ENCODE peak calls at places on chromosomes 2 and 18, in nine cellular contexts. I, P, X, V, W, B, K, J and G are unnamed samples.

GRCh38 chr18:44839239-44839666 is 158.6 kb downstream of the SETBP1 start:
- DNase-seq in I (peak), P (peak), X (peak), V (peak), W (peak), B (no peak), K (no peak), J (peak), G (peak)

GRCh38 chr2:26883971-26884370 is 36.0 kb downstream of the DPYSL5 start:
- DNase-seq in I (no peak), P (no peak), X (no peak), V (no peak), W (no peak), B (no peak), K (no peak), J (no peak), G (no peak)

GRCh38 chr18:56257215-56257614 is 381.2 kb downstream of the TXNL1 start:
- DNase-seq in I (no peak), P (no peak), X (no peak), V (no peak), W (no peak), B (no peak), K (no peak), J (no peak), G (no peak)

GRCh38 chr18:10878703-10879102 is 270.7 kb downstream of the PIEZO2 start:
- DNase-seq in I (no peak), P (no peak), X (no peak), V (no peak), W (no peak), B (no peak), K (no peak), J (no peak), G (peak)

GRCh38 chr18:12254820-12255511 is 805 bp downstream of the CIDEA start:
- DNase-seq in I (no peak), P (no peak), X (no peak), V (peak), W (peak), B (no peak), K (no peak), J (no peak), G (no peak)

GRCh38 chr2:32591669-32592463 is 36.0 kb upstream of the TTC27 start:
- DNase-seq in I (no peak), P (no peak), X (no peak), V (no peak), W (no peak), B (no peak), K (no peak), J (no peak), G (no peak)

GRCh38 chr2:127695491-127696472 is 5.5 kb upstream of the SFT2D3 start:
- DNase-seq in I (peak), P (no peak), X (peak), V (peak), W (peak), B (peak), K (no peak), J (peak), G (no peak)

GRCh38 chr18:6731197-6731596 is 1.7 kb downstream of the ARHGAP28 start:
- DNase-seq in I (peak), P (no peak), X (no peak), V (no peak), W (peak), B (no peak), K (no peak), J (no peak), G (no peak)

GRCh38 chr18:21996261-21996892 is 173.0 kb upstream of the GATA6 start:
- DNase-seq in I (no peak), P (no peak), X (peak), V (no peak), W (no peak), B (no peak), K (no peak), J (peak), G (no peak)

GRCh38 chr18:11689972-11690570 is 1.0 kb downstream of the GNAL start:
- DNase-seq in I (no peak), P (no peak), X (no peak), V (no peak), W (no peak), B (no peak), K (no peak), J (no peak), G (no peak)

GRCh38 chr2:237322564-237322963 is 91.4 kb downstream of the COL6A3 start:
- DNase-seq in I (no peak), P (no peak), X (peak), V (no peak), W (peak), B (peak), K (no peak), J (no peak), G (no peak)

GRCh38 chr2:124953921-124954320 is 928.8 kb downstream of the CNTNAP5 start:
- DNase-seq in I (no peak), P (no peak), X (no peak), V (no peak), W (no peak), B (no peak), K (no peak), J (no peak), G (no peak)

GRCh38 chr2:223598994-223599645 is 3.0 kb downstream of the SCG2 start:
- DNase-seq in I (no peak), P (no peak), X (no peak), V (no peak), W (no peak), B (no peak), K (no peak), J (no peak), G (no peak)

GRCh38 chr2:149218500-149218899 is 111.9 kb upstream of the LYPD6 start:
- DNase-seq in I (no peak), P (no peak), X (no peak), V (no peak), W (no peak), B (no peak), K (no peak), J (no peak), G (no peak)

GRCh38 chr2:17628349-17629261 is 88.1 kb downstream of the VSNL1 start:
- DNase-seq in I (no peak), P (no peak), X (no peak), V (no peak), W (no peak), B (no peak), K (no peak), J (no peak), G (no peak)

GRCh38 chr2:26178746-26179436 is 6.0 kb downstream of the GAREM2 start:
- DNase-seq in I (no peak), P (peak), X (peak), V (peak), W (peak), B (no peak), K (no peak), J (no peak), G (peak)

GRCh38 chr18:7980136-7980535 is 413.0 kb downstream of the PTPRM start:
- DNase-seq in I (no peak), P (no peak), X (no peak), V (no peak), W (peak), B (peak), K (no peak), J (no peak), G (no peak)

GRCh38 chr2:202317080-202317859 is 51.7 kb downstream of the NOP58 start:
- DNase-seq in I (peak), P (no peak), X (peak), V (no peak), W (peak), B (peak), K (no peak), J (peak), G (no peak)
- TF ChIP-seq POLR2AphosphoS5 in I (peak), P (no peak), X (peak), V (no peak), W (no peak), B (no peak), K (no peak), J (peak), G (no peak)

GRCh38 chr2:98020516-98020915 is 24.8 kb upstream of the TMEM131 start:
- DNase-seq in I (no peak), P (no peak), X (no peak), V (no peak), W (no peak), B (no peak), K (no peak), J (no peak), G (no peak)
- TF ChIP-seq POLR2AphosphoS5 in I (no peak), P (no peak), X (no peak), V (no peak), W (no peak), B (no peak), K (no peak), J (no peak), G (no peak)

GRCh38 chr2:170968205-170969003 is 39.4 kb downstream of the GORASP2 start:
- DNase-seq in I (no peak), P (no peak), X (no peak), V (no peak), W (no peak), B (no peak), K (no peak), J (no peak), G (no peak)
- TF ChIP-seq POLR2AphosphoS5 in I (no peak), P (no peak), X (no peak), V (no peak), W (no peak), B (peak), K (no peak), J (no peak), G (peak)

GRCh38 chr2:154670083-154670482 is 28.4 kb upstream of the KCNJ3 start:
- DNase-seq in I (no peak), P (no peak), X (no peak), V (no peak), W (no peak), B (no peak), K (no peak), J (no peak), G (no peak)

DNA sequence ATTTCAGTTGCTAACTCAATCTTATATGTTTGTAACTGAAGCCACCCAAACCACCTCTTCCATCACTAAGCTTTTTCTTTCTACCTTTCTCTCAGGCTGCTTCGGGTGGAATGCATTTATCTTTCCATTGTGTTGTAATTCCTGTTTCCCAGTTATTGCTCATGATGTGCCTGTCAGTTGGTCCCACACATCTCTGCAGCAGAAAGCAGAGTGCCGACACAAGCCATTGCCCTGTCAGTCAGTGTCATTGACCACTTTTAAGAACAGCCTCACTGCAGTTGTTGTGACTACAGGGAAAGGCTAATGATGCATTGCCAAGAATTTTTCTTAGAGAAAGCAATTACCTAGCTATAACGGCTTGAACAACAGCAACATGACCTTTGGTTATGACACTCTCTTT is 24.8 kb upstream of the KCNJ3 start:
- DNase-seq in I (no peak), P (no peak), X (no peak), V (no peak), W (no peak), B (no peak), K (no peak), J (no peak), G (no peak)
- TF ChIP-seq POLR2AphosphoS5 in I (no peak), P (no peak), X (no peak), V (no peak), W (no peak), B (no peak), K (no peak), J (no peak), G (no peak)

DNA sequence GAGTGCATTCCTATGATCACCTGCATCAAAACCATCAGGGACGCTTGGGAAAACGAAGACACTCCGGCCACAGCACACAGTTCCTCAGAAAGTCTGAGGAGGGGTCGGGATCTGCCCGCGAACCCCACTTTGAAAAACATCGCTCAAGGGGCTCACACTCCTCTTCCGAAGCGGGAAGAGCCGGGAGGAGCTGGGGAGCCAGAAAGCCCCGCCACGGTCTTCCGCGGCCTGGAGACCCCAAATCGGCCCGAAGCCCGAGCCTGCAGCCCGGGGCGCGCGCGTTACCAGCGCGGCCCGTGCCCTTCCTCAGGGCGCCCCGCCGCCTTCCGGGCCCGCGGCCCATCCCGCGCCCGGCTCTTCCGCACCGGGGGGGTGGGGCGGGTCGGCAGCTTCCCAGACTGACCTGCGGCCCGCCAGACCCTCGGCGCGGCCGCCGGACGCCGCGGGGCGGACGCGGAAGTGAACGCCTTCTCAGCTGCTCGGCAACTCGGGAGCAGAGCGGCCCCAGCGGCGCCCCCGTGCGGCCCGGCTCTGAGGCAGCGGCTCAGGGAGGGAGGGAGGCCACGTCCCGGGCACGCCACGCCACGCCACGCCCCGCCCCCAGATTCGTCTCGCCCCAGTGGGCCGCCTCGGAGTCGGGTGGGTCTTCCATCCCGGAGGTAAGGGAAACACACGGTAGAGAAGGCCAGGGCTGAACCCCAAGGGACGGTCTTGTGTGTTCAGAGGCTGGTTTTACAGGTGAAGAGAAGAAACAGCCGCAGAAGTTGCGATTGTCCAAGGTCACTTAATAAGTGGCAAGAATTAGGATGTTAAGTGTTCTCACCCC is at the start of gene KCTD18:
- DNase-seq in I (peak), P (peak), X (peak), V (peak), W (peak), B (peak), K (peak), J (peak), G (peak)
- TF ChIP-seq POLR2AphosphoS5 in I (peak), P (peak), X (peak), V (peak), W (peak), B (peak), K (peak), J (peak), G (no peak)

DNA sequence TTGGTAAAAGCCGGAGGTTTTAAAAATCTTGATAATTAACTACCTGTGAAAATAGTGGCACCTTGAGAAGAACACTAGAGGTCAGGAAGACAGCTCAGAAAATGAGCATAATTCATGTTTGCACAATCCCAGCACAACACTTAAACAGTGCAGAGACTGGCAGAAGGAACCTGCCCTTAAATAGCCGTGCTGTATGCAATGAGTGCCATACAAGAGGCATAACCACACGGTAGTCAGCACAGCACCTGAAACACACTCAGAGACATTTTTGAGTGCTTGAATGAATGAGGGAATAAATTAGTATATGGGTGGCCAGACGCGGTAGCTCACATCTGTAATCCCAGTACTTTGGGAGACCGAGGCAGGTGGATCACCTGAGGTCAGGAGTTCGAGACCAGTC is 164.9 kb downstream of the PAX3 start:
- DNase-seq in I (no peak), P (no peak), X (no peak), V (no peak), W (no peak), B (no peak), K (no peak), J (no peak), G (no peak)
- TF ChIP-seq POLR2AphosphoS5 in I (no peak), P (no peak), X (no peak), V (no peak), W (no peak), B (no peak), K (no peak), J (no peak), G (no peak)

GRCh38 chr2:98869272-98869641 is 66.8 kb downstream of the CRACDL start:
- DNase-seq in I (no peak), P (no peak), X (peak), V (no peak), W (peak), B (no peak), K (no peak), J (no peak), G (no peak)
- TF ChIP-seq POLR2AphosphoS5 in I (no peak), P (no peak), X (peak), V (no peak), W (no peak), B (no peak), K (no peak), J (no peak), G (no peak)

GRCh38 chr2:10019174-10019971 is 24.0 kb upstream of the KLF11 start:
- DNase-seq in I (peak), P (no peak), X (no peak), V (peak), W (no peak), B (no peak), K (no peak), J (no peak), G (no peak)
- TF ChIP-seq POLR2AphosphoS5 in I (peak), P (no peak), X (peak), V (no peak), W (no peak), B (no peak), K (no peak), J (no peak), G (no peak)